ENCODE peak calls at places on chromosome 11, in four cellular contexts. U is IMR-90, K is iPS DF 6.9, M is HCT116. S is an unnamed sample.

GRCh38 chr11:111426615-111427014 is 47.5 kb upstream of the POU2AF1 start:
- DNase-seq in U (no peak), K (no peak), M (no peak), S (no peak)

GRCh38 chr11:69257838-69258658 is 35.9 kb upstream of the MYEOV start:
- DNase-seq in U (no peak), K (no peak), M (no peak), S (no peak)

GRCh38 chr11:115148691-115149090 is 355.5 kb downstream of the CADM1 start:
- DNase-seq in U (no peak), K (no peak), M (no peak), S (no peak)

GRCh38 chr11:120517390-120518315 is 6.1 kb downstream of the GRIK4 start:
- DNase-seq in U (peak), K (no peak), M (no peak), S (no peak)

GRCh38 chr11:134332189-134332631 is 422 bp downstream of the GLB1L2 start:
- DNase-seq in U (no peak), K (no peak), M (no peak), S (no peak)

GRCh38 chr11:20397281-20397680 is 9.8 kb downstream of the PRMT3 start:
- DNase-seq in U (peak), K (no peak), M (peak), S (no peak)

GRCh38 chr11:40228671-40229070 is 1230.8 kb downstream of the LRRC4C start:
- DNase-seq in U (no peak), K (no peak), M (no peak), S (no peak)

GRCh38 chr11:17745032-17745772 is 10.6 kb downstream of the KCNC1 start:
- DNase-seq in U (no peak), K (no peak), M (no peak), S (no peak)

GRCh38 chr11:122215244-122215992 is 99.4 kb upstream of the BLID start:
- DNase-seq in U (peak), K (peak), M (peak), S (peak)

GRCh38 chr11:61881397-61881796 is 9.9 kb downstream of the FADS3 start:
- DNase-seq in U (no peak), K (no peak), M (no peak), S (no peak)

GRCh38 chr11:131302831-131303230 is 67.6 kb upstream of the NTM start:
- DNase-seq in U (no peak), K (no peak), M (no peak), S (no peak)

GRCh38 chr11:36150986-36151385 is 138.2 kb downstream of the COMMD9 start:
- DNase-seq in U (peak), K (no peak), M (no peak), S (no peak)
- H3K27ac ChIP-seq in U (no peak), K (no peak), M (peak), S (no peak)

GRCh38 chr11:27696961-27697360 is 3.3 kb downstream of the BDNF start:
- DNase-seq in U (peak), K (no peak), M (no peak), S (no peak)
- H3K27ac ChIP-seq in U (peak), K (no peak), M (no peak), S (no peak)

GRCh38 chr11:26849009-26849408 is 127.1 kb upstream of the SLC5A12 start:
- DNase-seq in U (no peak), K (no peak), M (no peak), S (no peak)
- H3K27ac ChIP-seq in U (no peak), K (no peak), M (no peak), S (no peak)

GRCh38 chr11:35126000-35126878 is 12.7 kb upstream of the CD44 start:
- DNase-seq in U (no peak), K (no peak), M (no peak), S (no peak)
- H3K27ac ChIP-seq in U (no peak), K (no peak), M (no peak), S (no peak)

DNA sequence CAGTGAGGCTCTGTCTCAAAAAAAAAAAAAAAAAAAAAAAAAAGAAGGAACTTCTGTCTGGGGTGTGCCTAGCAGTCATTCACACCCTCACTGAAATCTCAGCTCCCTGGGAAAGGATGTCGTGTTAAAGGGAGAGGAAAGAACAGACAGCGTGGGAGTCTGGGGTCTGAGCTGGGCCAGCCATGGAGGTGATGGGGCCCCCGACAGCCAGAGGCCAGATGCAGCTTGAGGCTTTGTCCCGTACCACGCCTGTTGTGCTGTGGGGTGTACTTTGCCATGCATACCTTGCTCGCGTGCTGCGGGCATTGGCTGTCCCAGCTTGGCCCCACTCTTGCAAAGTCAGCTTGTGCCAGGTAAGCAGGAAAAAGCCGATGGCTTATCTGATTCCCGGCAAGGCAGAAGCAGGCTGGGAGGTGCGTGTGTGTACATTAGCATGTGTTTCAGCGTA is 4.6 kb downstream of the SYT12 start:
- DNase-seq in U (no peak), K (no peak), M (no peak), S (no peak)
- H3K27ac ChIP-seq in U (no peak), K (no peak), M (no peak), S (no peak)